ENCODE peak calls at places on chromosomes 13 and 19, in six cellular contexts. Y, U, F, K, W and X are unnamed samples.

GRCh38 chr19:5032101-5032967 is 63.4 kb downstream of the KDM4B start:
- DNase-seq in U (no peak), Y (no peak), W (no peak), F (no peak), K (no peak), X (peak; percentile 71)

GRCh38 chr13:110301606-110302131 is 5.3 kb downstream of the COL4A1 start:
- DNase-seq in Y (no peak), K (no peak), U (peak; percentile 90), W (no peak), F (no peak), X (peak; percentile 75)

GRCh38 chr19:44807652-44808462 is 1.0 kb upstream of the BCAM start:
- DNase-seq in Y (no peak), W (peak; percentile 18), K (no peak), F (no peak), U (no peak), X (peak; percentile 48)

GRCh38 chr13:111267205-111267604 is 53.2 kb upstream of the TEX29 start:
- DNase-seq in K (no peak), U (no peak), W (no peak), Y (no peak), F (no peak), X (no peak)

GRCh38 chr19:55333870-55334269 is 5.8 kb upstream of the KMT5C start:
- DNase-seq in Y (no peak), K (no peak), F (no peak), U (no peak), W (no peak), X (no peak)

GRCh38 chr19:41421314-41421713 is 5.9 kb downstream of the B3GNT8 start:
- DNase-seq in W (no peak), K (peak; percentile 55), F (no peak), Y (no peak), U (no peak), X (no peak)

GRCh38 chr19:7831452-7831851 is 1.4 kb downstream of the EVI5L start:
- DNase-seq in F (no peak), K (no peak), Y (no peak), U (peak; percentile 36), W (peak; percentile 48), X (peak; percentile 70)

GRCh38 chr19:29645911-29646310 is 19.4 kb upstream of the PLEKHF1 start:
- DNase-seq in Y (no peak), F (no peak), U (peak; percentile 55), W (peak; percentile 71), K (no peak), X (peak; percentile 29)

GRCh38 chr19:34574704-34575103 is 93.1 kb downstream of the WTIP start:
- DNase-seq in W (no peak), F (no peak), Y (no peak), U (no peak), K (no peak), X (no peak)

GRCh38 chr13:47251771-47252170 is 354.9 kb upstream of the HTR2A start:
- DNase-seq in W (no peak), U (no peak), F (no peak), Y (no peak), K (no peak), X (no peak)

GRCh38 chr13:112057736-112058518 is 9.0 kb upstream of the SOX1 start:
- DNase-seq in F (no peak), K (peak; percentile 27), W (no peak), Y (no peak), U (no peak), X (no peak)